ENCODE peak calls at places on chromosomes 12 and 14, in seven cellular contexts. B, Q, D, T, R, S and C are unnamed samples.

GRCh38 chr14:102034301-102034700 is 52.5 kb downstream of the HSP90AA1 start:
- DNase-seq in T (no peak), D (no peak), B (no peak), S (no peak), Q (no peak), R (no peak), C (no peak)

GRCh38 chr14:77043177-77043983 is 14.9 kb upstream of the IRF2BPL start:
- DNase-seq in S (no peak), B (peak; percentile 76), Q (no peak), R (peak; percentile 89), D (no peak), T (peak; percentile 91), C (no peak)

GRCh38 chr14:96597680-96598079 is 95.5 kb downstream of the PAPOLA start:
- DNase-seq in R (no peak), B (no peak), T (no peak), D (no peak), Q (no peak), S (no peak), C (no peak)

GRCh38 chr12:47237751-47238211 is 158.0 kb upstream of the AMIGO2 start:
- DNase-seq in S (no peak), D (no peak), B (peak; percentile 55), Q (no peak), R (no peak), T (peak; percentile 7), C (no peak)

GRCh38 chr12:32877670-32878459 is 18.7 kb downstream of the PKP2 start:
- DNase-seq in B (no peak), Q (no peak), R (no peak), D (no peak), T (no peak), S (peak; percentile 72), C (no peak)

GRCh38 chr12:58105225-58106119 is 164.1 kb downstream of the ATP23 start:
- DNase-seq in R (no peak), T (peak; percentile 7), S (no peak), D (no peak), Q (no peak), B (no peak), C (no peak)

GRCh38 chr14:54683882-54684794 is 117.2 kb downstream of the SAMD4A start:
- DNase-seq in S (peak; percentile 68), D (no peak), Q (no peak), B (no peak), T (peak; percentile 80), R (no peak), C (no peak)

GRCh38 chr14:97280526-97280925 is 483.3 kb downstream of the VRK1 start:
- DNase-seq in D (no peak), R (no peak), B (no peak), T (no peak), Q (no peak), S (no peak), C (no peak)

GRCh38 chr12:42705863-42706262 is 116.3 kb upstream of the PRICKLE1 start:
- DNase-seq in S (peak; percentile 49), R (no peak), D (no peak), Q (peak; percentile 9), T (peak; percentile 95), B (no peak), C (peak; percentile 93)

GRCh38 chr12:47033081-47033480 is 46.3 kb upstream of the PCED1B start:
- DNase-seq in T (no peak), R (no peak), Q (no peak), S (peak; percentile 33), D (no peak), B (no peak), C (no peak)

GRCh38 chr12:92278378-92278828 is 132.8 kb upstream of the BTG1 start:
- DNase-seq in R (no peak), B (no peak), S (no peak), Q (no peak), T (peak; percentile 2), D (no peak), C (no peak)

GRCh38 chr14:38420045-38420444 is 164.2 kb upstream of the CLEC14A start:
- DNase-seq in S (no peak), Q (no peak), R (no peak), T (peak; percentile 46), D (no peak), B (no peak), C (no peak)

GRCh38 chr12:84397279-84397678 is 515.3 kb downstream of the SLC6A15 start:
- DNase-seq in B (no peak), S (no peak), R (no peak), Q (no peak), D (no peak), T (no peak), C (no peak)

GRCh38 chr14:71266994-71267636 is 359.9 kb downstream of the PCNX1 start:
- DNase-seq in R (no peak), T (peak; percentile 81), D (no peak), B (no peak), S (no peak), Q (no peak), C (no peak)

GRCh38 chr12:122870163-122870842 is 25.6 kb downstream of the VPS37B start:
- DNase-seq in Q (no peak), T (no peak), B (no peak), D (no peak), R (no peak), S (no peak), C (no peak)

GRCh38 chr12:99087278-99087677 is 442.2 kb downstream of the APAF1 start:
- DNase-seq in R (no peak), Q (no peak), S (no peak), D (no peak), B (no peak), T (no peak), C (no peak)

GRCh38 chr14:70098257-70098809 is 90.4 kb downstream of the SLC8A3 start:
- DNase-seq in B (no peak), S (no peak), R (no peak), T (no peak), Q (no peak), D (no peak), C (no peak)

GRCh38 chr12:89943461-89943860 is 234.8 kb upstream of the ATP2B1 start:
- DNase-seq in D (no peak), T (no peak), Q (no peak), R (no peak), B (no peak), S (no peak), C (no peak)

GRCh38 chr12:2783936-2784600 is 10.7 kb upstream of the FKBP4 start:
- DNase-seq in T (peak; percentile 44), B (peak; percentile 71), D (peak; percentile 42), R (peak; percentile 23), S (no peak), Q (peak; percentile 74), C (no peak)

GRCh38 chr12:53231859-53232640 is at the start of gene RARG:
- DNase-seq in B (peak; percentile 46), R (no peak), Q (peak; percentile 75), S (no peak), D (peak; percentile 57), T (no peak), C (no peak)
- TF ChIP-seq POLR2A in B (no peak), R (no peak), Q (peak; percentile 40), S (no peak), D (no peak), T (no peak), C (peak; percentile 36)

DNA sequence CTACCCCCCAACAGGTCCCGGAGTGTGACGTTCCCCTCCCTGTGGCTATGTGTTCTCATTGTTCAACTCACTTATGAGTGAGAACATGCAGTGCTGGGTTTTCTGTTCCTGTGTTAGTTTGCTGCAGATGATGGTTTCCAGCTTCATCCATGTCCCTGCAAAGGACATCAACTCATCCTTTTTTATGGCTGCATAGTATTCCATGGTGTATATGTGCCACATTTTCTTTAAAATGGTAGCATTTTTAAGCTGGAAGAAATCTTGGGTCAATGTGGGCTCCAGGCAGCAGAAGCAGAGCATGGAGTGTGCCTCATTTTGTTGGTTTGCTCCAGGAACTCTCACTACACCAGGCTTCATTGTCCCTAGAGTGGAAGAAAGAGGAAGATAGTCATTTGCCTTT is 47.6 kb upstream of the ITPR2 start:
- DNase-seq in R (no peak), Q (no peak), B (no peak), T (no peak), D (no peak), S (no peak), C (no peak)
- TF ChIP-seq POLR2A in R (no peak), Q (no peak), B (no peak), T (no peak), D (no peak), S (no peak), C (no peak)

DNA sequence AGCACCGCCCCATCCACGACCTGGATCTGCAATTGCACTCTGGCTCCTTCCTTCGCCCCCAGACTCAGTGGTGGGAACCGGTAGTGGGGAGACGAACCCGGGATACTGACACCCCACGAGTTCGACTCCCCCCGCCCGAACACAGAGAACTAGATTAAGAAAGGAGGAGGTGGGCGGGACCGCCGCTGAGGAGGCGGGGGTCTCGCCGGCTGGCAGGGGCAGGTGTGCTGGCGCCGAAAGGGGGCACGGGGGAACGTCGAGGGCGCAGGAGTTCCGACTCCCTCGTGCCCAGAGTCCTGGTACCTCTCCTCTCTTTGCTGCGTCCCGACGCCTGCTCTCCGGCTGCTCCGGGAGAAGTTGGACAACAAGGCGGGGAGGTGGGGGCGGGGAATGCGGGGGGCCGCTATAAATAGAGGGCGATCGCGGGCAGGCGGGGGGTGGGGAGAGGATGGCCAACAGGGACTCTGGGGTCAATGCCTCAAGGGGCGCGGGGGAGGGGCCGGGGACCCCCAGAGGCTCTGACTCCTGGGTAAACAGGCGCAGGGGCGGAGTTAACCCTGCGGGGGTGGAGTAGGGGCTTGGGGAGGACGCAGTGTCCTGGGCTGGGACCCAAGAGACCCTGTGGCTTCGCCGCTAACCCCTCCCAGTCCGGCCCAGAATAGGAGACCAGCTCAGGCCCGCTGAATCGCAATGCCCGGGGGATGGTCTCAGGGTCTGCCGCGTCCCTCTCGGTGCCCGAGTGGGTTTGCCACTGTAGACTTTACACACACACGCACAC is 702 bp upstream of the NDRG2 start:
- DNase-seq in R (no peak), D (no peak), T (no peak), S (peak; percentile 68), Q (no peak), B (no peak), C (no peak)
- TF ChIP-seq POLR2A in R (no peak), D (no peak), T (no peak), S (no peak), Q (no peak), B (no peak), C (no peak)

DNA sequence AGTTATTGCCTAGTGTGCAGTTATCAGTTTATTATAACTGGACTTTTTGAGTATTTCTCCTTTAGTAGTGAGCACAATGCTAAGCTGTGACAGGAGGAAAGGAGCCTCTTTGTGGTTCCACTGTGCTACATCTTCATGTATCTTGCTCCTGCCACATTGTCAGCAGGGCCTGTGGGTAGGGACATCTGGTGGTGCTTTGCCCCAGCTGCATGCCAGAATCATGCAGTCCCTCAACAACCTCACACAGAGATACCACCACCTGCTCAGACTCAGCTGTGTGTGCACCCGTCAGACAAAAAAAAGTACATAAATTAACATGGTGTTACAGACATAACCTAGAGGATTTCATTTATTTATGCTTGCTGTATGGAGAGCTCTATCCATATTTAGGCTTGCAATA is 51.1 kb downstream of the MIS18BP1 start:
- DNase-seq in T (no peak), S (no peak), D (no peak), B (peak; percentile 34), R (peak; percentile 14), Q (no peak), C (no peak)
- TF ChIP-seq POLR2A in T (no peak), S (no peak), D (no peak), B (no peak), R (no peak), Q (no peak), C (no peak)